ENCODE peak calls at places on chromosomes 16 and 17, in six cellular contexts. One of them, this sample, is unnamed.

GRCh38 chr17:2421315-2422147 is 20.7 kb upstream of the MNT start:
- DNase-seq in NCI-H1930: no peak
- DNase-seq in mesothelial cell of epicardium: no peak
- DNase-seq in GM12864: no peak
- DNase-seq in lung: no peak
- DNase-seq in activated CD4-positive, CD25-positive, alpha-beta regulatory T cell treated with anti-CD3 and anti-CD28 coated beads, Interleukin-2, amount 50 U/mL, for 16 hours: no peak
- DNase-seq in this sample: no peak

GRCh38 chr17:38871247-38871991 is 1.6 kb downstream of the LASP1 start:
- DNase-seq in mesothelial cell of epicardium: no peak
- DNase-seq in NCI-H1930: no peak
- DNase-seq in lung: peak
- DNase-seq in GM12864: no peak
- DNase-seq in activated CD4-positive, CD25-positive, alpha-beta regulatory T cell treated with anti-CD3 and anti-CD28 coated beads, Interleukin-2, amount 50 U/mL, for 16 hours: peak
- DNase-seq in this sample: no peak

GRCh38 chr17:60809421-60809820 is 131.8 kb downstream of the BCAS3 start:
- DNase-seq in lung: no peak
- DNase-seq in GM12864: no peak
- DNase-seq in NCI-H1930: no peak
- DNase-seq in activated CD4-positive, CD25-positive, alpha-beta regulatory T cell treated with anti-CD3 and anti-CD28 coated beads, Interleukin-2, amount 50 U/mL, for 16 hours: no peak
- DNase-seq in mesothelial cell of epicardium: no peak
- DNase-seq in this sample: no peak

GRCh38 chr17:57954421-57955182 is 610 bp downstream of the CUEDC1 start:
- DNase-seq in activated CD4-positive, CD25-positive, alpha-beta regulatory T cell treated with anti-CD3 and anti-CD28 coated beads, Interleukin-2, amount 50 U/mL, for 16 hours: no peak
- DNase-seq in NCI-H1930: no peak
- DNase-seq in lung: peak
- DNase-seq in mesothelial cell of epicardium: peak
- DNase-seq in GM12864: no peak
- DNase-seq in this sample: no peak

GRCh38 chr16:81873843-81874752 is 95.0 kb downstream of the PLCG2 start:
- DNase-seq in mesothelial cell of epicardium: peak
- DNase-seq in activated CD4-positive, CD25-positive, alpha-beta regulatory T cell treated with anti-CD3 and anti-CD28 coated beads, Interleukin-2, amount 50 U/mL, for 16 hours: no peak
- DNase-seq in GM12864: peak
- DNase-seq in NCI-H1930: no peak
- DNase-seq in lung: peak
- DNase-seq in this sample: no peak

GRCh38 chr17:58184308-58184985 is 8.1 kb upstream of the EPX start:
- DNase-seq in GM12864: no peak
- DNase-seq in mesothelial cell of epicardium: no peak
- DNase-seq in NCI-H1930: no peak
- DNase-seq in activated CD4-positive, CD25-positive, alpha-beta regulatory T cell treated with anti-CD3 and anti-CD28 coated beads, Interleukin-2, amount 50 U/mL, for 16 hours: no peak
- DNase-seq in lung: no peak
- DNase-seq in this sample: no peak

GRCh38 chr17:71286625-71287024 is 834.2 kb upstream of the SOX9 start:
- DNase-seq in NCI-H1930: no peak
- DNase-seq in mesothelial cell of epicardium: no peak
- DNase-seq in activated CD4-positive, CD25-positive, alpha-beta regulatory T cell treated with anti-CD3 and anti-CD28 coated beads, Interleukin-2, amount 50 U/mL, for 16 hours: no peak
- DNase-seq in GM12864: no peak
- DNase-seq in lung: no peak
- DNase-seq in this sample: no peak

GRCh38 chr16:85173981-85174751 is 61.9 kb upstream of the CIBAR2 start:
- DNase-seq in lung: no peak
- DNase-seq in NCI-H1930: no peak
- DNase-seq in GM12864: no peak
- DNase-seq in activated CD4-positive, CD25-positive, alpha-beta regulatory T cell treated with anti-CD3 and anti-CD28 coated beads, Interleukin-2, amount 50 U/mL, for 16 hours: no peak
- DNase-seq in mesothelial cell of epicardium: no peak
- DNase-seq in this sample: no peak

GRCh38 chr16:11205754-11206459 is 50.1 kb downstream of the SOCS1 start:
- DNase-seq in NCI-H1930: no peak
- DNase-seq in lung: no peak
- DNase-seq in mesothelial cell of epicardium: no peak
- DNase-seq in activated CD4-positive, CD25-positive, alpha-beta regulatory T cell treated with anti-CD3 and anti-CD28 coated beads, Interleukin-2, amount 50 U/mL, for 16 hours: no peak
- DNase-seq in GM12864: no peak
- DNase-seq in this sample: no peak

GRCh38 chr16:1857433-1858097 is 14.4 kb downstream of the MEIOB start:
- DNase-seq in activated CD4-positive, CD25-positive, alpha-beta regulatory T cell treated with anti-CD3 and anti-CD28 coated beads, Interleukin-2, amount 50 U/mL, for 16 hours: no peak
- DNase-seq in mesothelial cell of epicardium: no peak
- DNase-seq in NCI-H1930: no peak
- DNase-seq in GM12864: no peak
- DNase-seq in lung: no peak
- DNase-seq in this sample: no peak

GRCh38 chr17:7782237-7782636 is 51.8 kb upstream of the KDM6B start:
- DNase-seq in activated CD4-positive, CD25-positive, alpha-beta regulatory T cell treated with anti-CD3 and anti-CD28 coated beads, Interleukin-2, amount 50 U/mL, for 16 hours: no peak
- DNase-seq in GM12864: no peak
- DNase-seq in mesothelial cell of epicardium: no peak
- DNase-seq in lung: no peak
- DNase-seq in NCI-H1930: no peak
- DNase-seq in this sample: no peak

GRCh38 chr16:49051626-49052025 is 230.0 kb downstream of the CBLN1 start:
- DNase-seq in mesothelial cell of epicardium: no peak
- DNase-seq in activated CD4-positive, CD25-positive, alpha-beta regulatory T cell treated with anti-CD3 and anti-CD28 coated beads, Interleukin-2, amount 50 U/mL, for 16 hours: no peak
- DNase-seq in NCI-H1930: no peak
- DNase-seq in lung: no peak
- DNase-seq in GM12864: no peak
- DNase-seq in this sample: no peak

This sample was measured in stimulated activated CD4-positive, alpha-beta T cell treated with anti-CD3 and anti-CD28 coated beads, TNF-alpha, amount 100 ng/mL, for 1 hour.